ENCODE peak calls at places on chromosomes 13 and 19, in eight cellular contexts. B is T-helper 2 cell; G is T-helper 17 cell; F is ACHN; L is HT1080; P is astrocyte; A is stimulated activated CD8-positive, alpha-beta memory T cell treated with anti-CD3 and anti-CD28 coated beads, Interleukin-2, amount 100 ng/mL, for 48 hours; J is GM10248. R is an unnamed sample.

GRCh38 chr19:38430931-38431330 is 2.6 kb upstream of the RYR1 start:
- DNase-seq in A (no peak), B (no peak), L (no peak), P (no peak), F (no peak), J (no peak), G (no peak), R (no peak)

GRCh38 chr19:56133858-56134654 is 7.0 kb upstream of the ZNF444 start:
- DNase-seq in F (no peak), G (no peak), A (no peak), J (peak), P (no peak), B (no peak), L (no peak), R (no peak)

GRCh38 chr13:79973533-79973963 is 367.4 kb downstream of the SPRY2 start:
- DNase-seq in A (no peak), B (no peak), J (peak), F (peak), G (no peak), L (peak), P (no peak), R (no peak)

GRCh38 chr13:27922974-27923612 is 3.3 kb downstream of the PDX1 start:
- DNase-seq in P (no peak), G (no peak), J (no peak), B (no peak), F (no peak), A (no peak), L (no peak), R (no peak)

GRCh38 chr13:110418944-110419343 is 111.9 kb downstream of the COL4A2 start:
- DNase-seq in J (no peak), B (no peak), A (no peak), F (peak), P (no peak), L (no peak), G (no peak), R (no peak)

GRCh38 chr13:109840201-109840892 is 54.0 kb upstream of the IRS2 start:
- DNase-seq in P (peak), A (no peak), L (peak), F (peak), B (no peak), G (no peak), J (no peak), R (no peak)

GRCh38 chr13:108777421-108778420 is 148.3 kb downstream of the MYO16 start:
- DNase-seq in L (peak), B (no peak), G (no peak), F (no peak), P (no peak), J (no peak), A (no peak), R (no peak)

GRCh38 chr13:37058801-37059135 is 720 bp downstream of the SUPT20H start:
- DNase-seq in F (peak), G (no peak), J (no peak), L (no peak), B (no peak), P (no peak), A (no peak), R (no peak)

GRCh38 chr19:32876919-32877285 is 7.3 kb upstream of the SLC7A9 start:
- DNase-seq in B (no peak), F (no peak), P (peak), G (no peak), J (no peak), A (no peak), L (peak), R (no peak)

GRCh38 chr13:99698010-99698815 is 196.9 kb downstream of the TM9SF2 start:
- DNase-seq in G (no peak), P (no peak), F (no peak), L (no peak), J (no peak), A (no peak), B (no peak), R (no peak)

GRCh38 chr13:52414051-52414450 is 8.1 kb upstream of the THSD1 start:
- DNase-seq in L (no peak), F (no peak), G (no peak), P (no peak), B (no peak), A (no peak), J (no peak), R (no peak)

GRCh38 chr19:3184847-3185481 is 766 bp upstream of the NCLN start:
- DNase-seq in P (no peak), L (no peak), J (no peak), A (peak), G (peak), B (peak), F (no peak), R (peak)